ENCODE peak calls at places on chromosomes 12 and 14, in seven cellular contexts. Y is CD8-positive, alpha-beta T cell; R is Calu3; X is uterus; E is hepatocyte; S is fibroblast of lung; O is nephron progenitor cell. C is an unnamed sample.

GRCh38 chr14:92613008-92613658 is 99.6 kb downstream of the RIN3 start:
- DNase-seq in O (peak), Y (peak), X (no peak), R (peak), E (no peak), S (no peak), C (no peak)

GRCh38 chr14:20624495-20625070 is 16.9 kb downstream of the OR6S1 start:
- DNase-seq in Y (peak), E (peak), S (peak), X (peak), R (peak), O (peak), C (peak)

GRCh38 chr12:128856791-128857078 is 3.5 kb downstream of the GLT1D1 start:
- DNase-seq in O (no peak), R (no peak), E (no peak), X (no peak), S (no peak), Y (no peak), C (no peak)

GRCh38 chr12:1832801-1833595 is 12.6 kb downstream of the LRTM2 start:
- DNase-seq in S (no peak), Y (no peak), R (no peak), O (no peak), E (no peak), X (no peak), C (peak)

GRCh38 chr14:54502602-54503001 is 7.1 kb upstream of the CGRRF1 start:
- DNase-seq in E (no peak), R (no peak), S (no peak), O (no peak), X (no peak), Y (no peak), C (no peak)

GRCh38 chr12:108021949-108022522 is 107.1 kb upstream of the WSCD2 start:
- DNase-seq in E (no peak), R (no peak), X (no peak), O (no peak), Y (no peak), S (no peak), C (no peak)

GRCh38 chr14:78764645-78765044 is 594.5 kb downstream of the NRXN3 start:
- DNase-seq in R (peak), O (no peak), Y (no peak), E (no peak), X (no peak), S (no peak), C (no peak)

GRCh38 chr12:112777387-112778025 is 14.0 kb upstream of the RPH3A start:
- DNase-seq in O (no peak), E (no peak), S (no peak), R (no peak), X (no peak), Y (no peak), C (no peak)

GRCh38 chr12:113724703-113725556 is 241.2 kb downstream of the RBM19 start:
- DNase-seq in R (no peak), Y (no peak), X (no peak), S (no peak), E (no peak), O (no peak), C (no peak)

GRCh38 chr12:75289678-75290200 is 40.4 kb downstream of the CAPS2 start:
- DNase-seq in E (no peak), Y (no peak), O (no peak), S (peak), X (no peak), R (no peak), C (no peak)
- TF ChIP-seq CTCF in E (peak), Y (no peak), O (no peak), S (peak), X (peak), R (no peak), C (no peak)

DNA sequence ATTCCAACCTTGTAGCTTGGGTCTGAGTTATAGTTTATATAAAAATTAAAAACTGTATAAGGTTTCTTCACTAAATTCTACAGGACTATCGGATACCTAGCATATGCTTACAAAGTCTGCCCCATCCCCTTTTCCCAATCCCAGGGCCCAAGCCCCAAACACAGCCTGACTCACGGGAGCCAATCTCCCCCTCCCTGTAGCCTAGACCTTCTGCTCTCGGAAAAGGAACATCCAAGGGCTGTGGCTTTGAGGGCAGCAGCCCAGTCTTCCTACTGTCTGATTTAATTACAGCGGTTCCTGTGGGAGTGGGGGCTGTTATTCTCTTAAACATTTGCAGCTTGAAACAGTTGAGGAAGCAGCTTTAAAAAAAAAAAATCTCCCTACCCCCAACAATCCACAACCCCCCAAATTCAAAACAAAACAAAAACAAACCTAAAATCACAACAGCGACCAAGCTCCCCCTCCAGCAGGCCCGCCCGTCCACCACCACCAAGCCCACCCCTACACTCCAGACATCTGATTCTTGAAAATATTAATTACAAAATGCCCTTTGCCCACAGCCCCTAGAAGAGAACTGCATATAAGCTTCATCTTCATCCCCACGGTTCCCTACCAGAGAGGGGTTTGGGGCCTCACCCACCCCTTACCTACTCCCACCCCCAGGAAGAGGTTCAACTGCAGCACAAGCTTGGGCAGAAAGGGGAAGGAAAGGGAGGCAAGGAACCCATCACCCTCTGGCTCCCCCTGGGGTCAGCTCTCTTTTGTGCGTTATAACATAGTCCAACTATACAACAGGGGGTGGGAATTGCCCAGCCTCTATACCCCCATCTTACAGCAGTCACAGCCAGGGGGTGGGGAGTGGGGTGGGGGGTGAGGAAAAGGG is 1.1 kb upstream of the PRKAG1 start:
- DNase-seq in O (peak), X (peak), R (peak), Y (peak), S (peak), E (peak), C (no peak)
- TF ChIP-seq CTCF in O (no peak), X (no peak), R (peak), Y (no peak), S (peak), E (peak), C (no peak)

DNA sequence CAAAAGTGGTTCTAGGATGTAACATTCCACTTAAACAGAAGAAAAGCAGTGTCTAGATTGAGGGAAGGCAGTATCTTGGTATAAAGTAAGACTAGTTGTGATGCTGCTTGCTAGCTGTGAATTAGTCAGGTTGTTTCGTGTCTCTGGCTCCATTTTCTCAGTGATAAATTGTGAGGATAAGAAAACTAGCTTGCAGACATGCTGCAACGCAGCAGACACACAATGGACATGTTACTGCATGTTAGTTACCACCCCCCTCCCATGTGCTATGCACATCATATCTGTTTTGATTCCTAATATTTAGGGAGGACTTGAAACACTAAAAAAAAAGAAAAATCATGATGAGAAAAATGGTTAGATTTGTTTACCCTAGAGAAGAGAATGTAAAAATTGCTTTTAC is 2.9 kb downstream of the CCNK start:
- DNase-seq in Y (no peak), O (no peak), R (no peak), X (no peak), S (no peak), E (no peak), C (no peak)
- TF ChIP-seq CTCF in Y (no peak), O (no peak), R (no peak), X (no peak), S (no peak), E (no peak), C (no peak)

GRCh38 chr14:45041641-45042040 is 42.3 kb upstream of the PRPF39 start:
- DNase-seq in O (no peak), R (no peak), X (no peak), E (no peak), S (no peak), Y (no peak), C (no peak)
- TF ChIP-seq CTCF in O (no peak), R (no peak), X (no peak), E (no peak), S (no peak), Y (no peak), C (no peak)

GRCh38 chr14:38405851-38406630 is 150.1 kb upstream of the CLEC14A start:
- DNase-seq in Y (no peak), X (no peak), S (peak), R (no peak), O (peak), E (no peak), C (no peak)
- TF ChIP-seq CTCF in Y (no peak), X (no peak), S (peak), R (no peak), O (peak), E (no peak), C (no peak)

GRCh38 chr12:84436134-84436533 is 476.5 kb downstream of the SLC6A15 start:
- DNase-seq in E (no peak), O (no peak), Y (no peak), S (no peak), R (no peak), X (no peak), C (no peak)

GRCh38 chr12:84435682-84436081 is 476.9 kb downstream of the SLC6A15 start:
- DNase-seq in Y (no peak), X (no peak), S (no peak), R (no peak), E (no peak), O (no peak), C (no peak)
- TF ChIP-seq CTCF in Y (no peak), X (no peak), S (no peak), R (no peak), E (no peak), O (no peak), C (no peak)

GRCh38 chr14:24394275-24394674 is 4.5 kb upstream of the NYNRIN start:
- DNase-seq in O (no peak), X (no peak), R (no peak), Y (no peak), S (no peak), E (no peak), C (no peak)
- TF ChIP-seq CTCF in O (no peak), X (no peak), R (no peak), Y (no peak), S (peak), E (no peak), C (no peak)

DNA sequence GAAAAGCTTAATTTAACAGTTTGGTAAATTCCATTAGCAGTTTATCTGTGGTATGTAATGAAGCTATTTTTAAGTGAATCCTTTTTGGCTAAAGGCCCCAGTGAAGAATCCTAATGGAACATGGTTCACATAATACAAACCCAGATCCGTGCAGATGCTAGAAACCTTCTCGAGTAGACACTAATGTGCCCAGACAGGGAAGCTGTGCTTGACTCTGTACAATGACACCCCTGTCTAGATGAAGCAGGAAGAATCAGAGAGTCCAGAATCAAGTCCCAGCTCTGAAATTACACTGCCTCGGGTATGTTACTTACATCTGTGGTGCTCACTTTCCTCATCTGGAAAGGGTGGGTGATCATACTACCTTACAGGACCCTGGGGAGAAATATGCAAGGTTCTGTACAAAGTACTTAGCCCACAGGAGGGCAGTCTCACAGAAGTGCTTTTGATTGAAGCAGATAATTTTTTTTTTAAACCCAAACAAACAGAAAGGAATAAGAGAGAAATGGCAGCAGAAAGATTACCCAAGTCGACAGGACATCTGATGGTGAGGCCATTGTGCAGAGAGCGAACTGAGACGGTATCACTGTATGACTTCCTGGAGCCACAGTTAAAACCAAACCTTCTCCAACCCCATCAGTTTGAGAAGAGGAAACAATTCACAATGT is 8.6 kb downstream of the CRACR2A start:
- DNase-seq in X (no peak), O (no peak), R (no peak), Y (no peak), E (no peak), S (no peak), C (no peak)
- TF ChIP-seq CTCF in X (no peak), O (no peak), R (no peak), Y (peak), E (no peak), S (no peak), C (no peak)

DNA sequence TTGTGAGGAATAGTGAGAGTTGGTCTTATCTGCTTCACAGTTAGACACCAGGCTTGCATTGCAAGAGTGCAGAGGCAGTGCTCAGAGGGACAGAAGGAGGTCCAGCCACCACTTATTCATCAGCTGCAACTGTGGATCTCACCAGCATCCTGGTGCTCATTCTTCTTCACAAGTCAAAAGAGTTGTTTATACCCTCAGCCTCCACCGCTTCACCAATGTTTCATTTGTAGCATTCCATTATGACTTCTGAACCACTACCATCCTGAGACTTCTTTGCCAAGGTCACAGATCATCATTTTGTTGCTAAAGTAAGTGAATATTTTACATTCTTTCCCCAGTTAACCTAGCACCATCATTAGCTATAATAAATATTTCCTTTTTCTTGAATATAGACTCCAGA is 230.5 kb upstream of the KITLG start:
- DNase-seq in X (no peak), S (no peak), E (no peak), Y (no peak), O (no peak), R (no peak), C (no peak)
- TF ChIP-seq CTCF in X (no peak), S (no peak), E (no peak), Y (no peak), O (no peak), R (no peak), C (no peak)

C was measured in pancreas.